ENCODE peak calls at places on chromosome 9, in five cellular contexts. H, R, Y, S and W are unnamed samples.
A peak's percentile ranks its signal among the peaks of the same experiment; 100 is the strongest.

GRCh38 chr9:34524349-34524748 is 1.6 kb upstream of the ENHO start:
- DNase-seq in H (no peak), R (no peak), S (no peak), Y (no peak), W (no peak)

GRCh38 chr9:75644649-75645048 is 245.8 kb upstream of the PCSK5 start:
- DNase-seq in H (no peak), Y (no peak), R (no peak), S (no peak), W (no peak)

GRCh38 chr9:2722715-2723114 is 5.4 kb downstream of the KCNV2 start:
- DNase-seq in Y (peak; percentile 27), H (peak; percentile 64), R (no peak), S (peak; percentile 78), W (no peak)

GRCh38 chr9:33132249-33132772 is 34.8 kb downstream of the B4GALT1 start:
- DNase-seq in Y (no peak), R (no peak), S (peak; percentile 90), H (peak; percentile 51), W (peak; percentile 21)

GRCh38 chr9:112898872-112899281 is 8.2 kb upstream of the SLC46A2 start:
- DNase-seq in R (no peak), Y (no peak), S (no peak), H (no peak), W (no peak)

GRCh38 chr9:133897675-133898074 is 94.4 kb downstream of the VAV2 start:
- DNase-seq in Y (no peak), R (no peak), H (no peak), S (no peak), W (no peak)

GRCh38 chr9:35962126-35962906 is 4.4 kb upstream of the OR2S2 start:
- DNase-seq in R (peak; percentile 45), H (no peak), S (peak; percentile 85), Y (peak; percentile 49), W (no peak)

GRCh38 chr9:83154087-83154736 is 91.3 kb upstream of the RASEF start:
- DNase-seq in R (no peak), S (peak; percentile 86), Y (no peak), H (no peak), W (no peak)

GRCh38 chr9:70600479-70600878 is 186.0 kb upstream of the KLF9 start:
- DNase-seq in Y (no peak), H (peak; percentile 75), R (peak; percentile 44), S (peak; percentile 84), W (no peak)

GRCh38 chr9:17793713-17794622 is 215.1 kb downstream of the SH3GL2 start:
- DNase-seq in R (no peak), S (no peak), Y (no peak), H (no peak), W (peak; percentile 65)

GRCh38 chr9:32264171-32264862 is 120.1 kb upstream of the ACO1 start:
- DNase-seq in R (no peak), S (peak; percentile 12), H (no peak), Y (no peak), W (no peak)

GRCh38 chr9:112764344-112764743 is 13.8 kb downstream of the SNX30 start:
- DNase-seq in R (no peak), Y (no peak), H (no peak), S (peak; percentile 91), W (no peak)

GRCh38 chr9:109447329-109448076 is 50.6 kb downstream of the PTPN3 start:
- DNase-seq in R (no peak), Y (no peak), H (no peak), S (no peak), W (peak; percentile 6)

GRCh38 chr9:85723220-85723619 is 18.5 kb downstream of the AGTPBP1 start:
- DNase-seq in S (no peak), H (no peak), R (peak; percentile 22), Y (no peak), W (peak; percentile 53)

GRCh38 chr9:100714372-100715099 is 136.7 kb downstream of the CAVIN4 start:
- DNase-seq in S (peak; percentile 21), H (peak; percentile 13), R (peak; percentile 30), Y (peak; percentile 53), W (peak; percentile 81)

GRCh38 chr9:113541019-113541900 is 77.7 kb downstream of the RGS3 start:
- DNase-seq in S (peak; percentile 59), Y (no peak), H (no peak), R (no peak), W (peak; percentile 67)

GRCh38 chr9:107809859-107810492 is 320.4 kb upstream of the KLF4 start:
- DNase-seq in S (peak; percentile 36), H (no peak), Y (no peak), R (no peak), W (no peak)

GRCh38 chr9:94922098-94922607 is 195.7 kb downstream of the AOPEP start:
- DNase-seq in Y (peak; percentile 44), H (peak; percentile 99), S (peak; percentile 100), R (no peak), W (no peak)

GRCh38 chr9:14205463-14205862 is 108.5 kb downstream of the NFIB start:
- DNase-seq in Y (no peak), S (peak; percentile 98), H (no peak), R (no peak), W (no peak)

GRCh38 chr9:132585954-132586829 is 3.8 kb downstream of the BARHL1 start:
- DNase-seq in S (no peak), H (no peak), R (no peak), Y (no peak), W (no peak)

DNA sequence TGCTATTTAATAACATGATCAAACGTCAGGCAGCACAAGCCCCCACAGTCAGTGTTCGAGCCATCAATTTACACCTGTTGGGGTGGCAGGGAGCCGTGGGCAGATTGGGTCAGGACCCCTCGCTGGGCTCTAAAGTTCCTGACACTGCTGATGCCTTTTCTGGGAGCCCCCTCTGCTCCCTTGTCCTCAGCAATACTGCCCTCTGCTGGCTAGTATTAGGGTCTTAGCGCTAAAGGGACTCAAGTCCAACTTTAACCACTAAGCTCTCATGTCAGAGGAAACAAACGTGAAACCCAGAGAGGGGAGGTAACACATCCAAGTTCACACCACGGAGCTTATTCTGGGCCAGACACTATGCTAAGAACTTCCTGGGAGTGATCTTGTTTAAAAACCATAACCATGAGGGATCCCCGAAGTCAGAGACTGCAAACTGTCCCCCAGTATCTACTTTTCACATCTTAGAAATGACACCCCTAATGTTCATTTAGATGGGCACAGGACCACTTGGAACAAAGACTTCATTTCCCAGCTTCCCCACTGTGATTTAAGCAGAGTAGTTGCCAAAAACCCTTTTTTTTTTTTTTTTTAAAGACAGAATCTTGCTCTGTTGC is 20.4 kb downstream of the ANKS6 start:
- DNase-seq in R (no peak), Y (no peak), S (peak; percentile 62), H (peak; percentile 17), W (peak; percentile 70)
- TF ChIP-seq CTCF in R (peak; percentile 76), Y (peak; percentile 63), S (peak; percentile 81), H (peak; percentile 89), W (peak; percentile 68)

GRCh38 chr9:37031081-37031480 is 3.0 kb downstream of the PAX5 start:
- DNase-seq in H (no peak), R (no peak), S (no peak), Y (no peak), W (no peak)

GRCh38 chr9:37033141-37033540 is 927 bp downstream of the PAX5 start:
- DNase-seq in H (no peak), Y (no peak), R (no peak), S (no peak), W (no peak)

GRCh38 chr9:37033753-37034319 is at the start of gene PAX5:
- DNase-seq in H (no peak), S (no peak), R (no peak), Y (no peak), W (no peak)

GRCh38 chr9:37031902-37032301 is 2.2 kb downstream of the PAX5 start:
- DNase-seq in Y (no peak), H (no peak), S (no peak), R (no peak), W (no peak)

GRCh38 chr9:37032713-37033112 is 1.4 kb downstream of the PAX5 start:
- DNase-seq in R (no peak), Y (no peak), H (no peak), S (no peak), W (no peak)
- H3K4me3 ChIP-seq in R (no peak overlapping the region), Y (no peak overlapping the region), H (no peak overlapping the region), S (no peak overlapping the region), W (no peak overlapping the region)

GRCh38 chr9:130188860-130189481 is 16.8 kb downstream of the NCS1 start:
- DNase-seq in R (no peak), Y (no peak), H (no peak), S (no peak), W (no peak)
- TF ChIP-seq CTCF in R (no peak), Y (no peak), H (no peak), S (no peak), W (no peak)

DNA sequence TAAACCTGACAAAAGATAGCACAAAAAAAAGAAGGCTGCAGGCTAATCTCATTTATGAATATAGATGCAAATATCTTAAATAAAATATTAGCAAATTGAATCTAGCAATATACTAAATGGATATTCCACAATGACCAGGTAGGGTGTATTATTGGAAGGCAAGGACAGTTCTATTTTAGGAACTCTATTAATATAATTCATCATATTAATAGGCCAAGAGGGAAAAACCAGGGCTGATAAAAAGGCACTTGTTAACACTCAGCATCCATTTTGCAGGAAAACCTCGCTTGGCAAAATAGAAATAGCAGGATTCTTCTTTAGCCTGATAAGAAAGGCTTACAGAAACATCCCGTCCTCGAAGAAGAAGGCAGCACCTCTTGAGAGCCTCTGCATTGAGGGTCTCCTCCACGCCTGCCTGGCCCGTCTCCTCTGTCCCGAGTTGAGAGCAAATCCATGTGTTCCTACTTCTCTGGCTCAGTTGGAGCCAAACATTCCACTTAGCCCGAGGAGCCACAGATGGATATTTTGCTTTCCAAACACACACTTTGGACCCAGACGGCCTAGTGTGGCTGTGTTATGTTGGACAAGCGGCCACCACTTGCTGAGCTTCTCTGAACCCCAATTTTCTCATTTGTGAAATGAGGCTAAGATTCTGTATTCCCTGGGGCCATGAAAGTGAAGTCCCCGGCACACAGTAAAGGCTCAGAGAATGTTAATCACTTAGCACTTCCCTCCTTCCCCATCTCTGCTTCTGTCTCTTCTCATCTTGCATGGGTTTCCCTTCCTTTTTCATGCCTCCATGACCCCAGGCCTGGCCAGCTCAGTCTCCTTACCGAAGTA is 181.8 kb upstream of the MVB12B start:
- DNase-seq in H (no peak), S (no peak), R (no peak), Y (no peak), W (no peak)
- H3K4me3 ChIP-seq in H (no peak overlapping the region), S (no peak overlapping the region), R (no peak overlapping the region), Y (no peak overlapping the region), W (no peak overlapping the region)

GRCh38 chr9:136808075-136808780 is 480 bp downstream of the RABL6 start:
- DNase-seq in H (no peak), R (peak; percentile 16), Y (no peak), S (no peak), W (no peak)
- TF ChIP-seq CTCF in H (no peak), R (peak; percentile 21), Y (no peak), S (no peak), W (no peak)

GRCh38 chr9:98253563-98253962 is 1.9 kb downstream of the TBC1D2 start:
- DNase-seq in S (no peak), R (no peak), Y (no peak), H (no peak), W (no peak)
- H3K4me3 ChIP-seq in S (peak overlapping the region; percentile 7), R (no peak overlapping the region), Y (no peak overlapping the region), H (peak overlapping the region; percentile 87), W (no peak overlapping the region)

GRCh38 chr9:126479515-126479914 is 134.2 kb upstream of the LMX1B start:
- DNase-seq in S (no peak), Y (no peak), R (no peak), H (no peak), W (no peak)

GRCh38 chr9:126480810-126481209 is 132.9 kb upstream of the LMX1B start:
- DNase-seq in R (no peak), S (no peak), H (no peak), Y (no peak), W (no peak)

GRCh38 chr9:126483468-126484056 is 130.2 kb upstream of the LMX1B start:
- DNase-seq in H (no peak), R (no peak), S (no peak), Y (no peak), W (no peak)

GRCh38 chr9:126481862-126482261 is 131.9 kb upstream of the LMX1B start:
- DNase-seq in S (no peak), Y (no peak), R (no peak), H (no peak), W (no peak)

GRCh38 chr9:126482361-126483044 is 131.2 kb upstream of the LMX1B start:
- DNase-seq in S (peak; percentile 86), R (no peak), Y (peak; percentile 60), H (peak; percentile 54), W (peak; percentile 79)
- TF ChIP-seq CTCF in S (no peak), R (no peak), Y (no peak), H (peak; percentile 5), W (no peak)